ENCODE peak calls at places on chromosomes 5 and 9, in five cellular contexts. R is transverse colon, P is prostate gland, B is GM23338, W is HL-60. X is an unnamed sample.

GRCh38 chr9:136059321-136059791 is 35.7 kb downstream of the NACC2 start:
- DNase-seq in R (no peak), B (no peak), W (no peak), P (no peak), X (no peak)

GRCh38 chr9:132538071-132538470 is 44.3 kb upstream of the BARHL1 start:
- DNase-seq in B (no peak), W (no peak), R (peak; percentile 50), P (no peak), X (no peak)

GRCh38 chr5:74866653-74867162 is 521 bp upstream of the FAM169A start:
- DNase-seq in B (peak; percentile 85), P (no peak), W (no peak), R (no peak), X (no peak)

GRCh38 chr9:38251036-38251335 is 141.5 kb upstream of the ALDH1B1 start:
- DNase-seq in B (no peak), P (no peak), R (no peak), W (no peak), X (no peak)

GRCh38 chr5:5804834-5805233 is 382.4 kb downstream of the ICE1 start:
- DNase-seq in B (no peak), P (no peak), R (no peak), W (no peak), X (no peak)

GRCh38 chr5:92372766-92373165 is 989.6 kb upstream of the ARRDC3 start:
- DNase-seq in R (no peak), W (no peak), P (no peak), B (no peak), X (no peak)

GRCh38 chr9:114405294-114406034 is 17.7 kb upstream of the AKNA start:
- DNase-seq in R (peak; percentile 85), P (peak; percentile 73), B (peak; percentile 92), W (peak; percentile 75), X (peak; percentile 47)

GRCh38 chr9:29160763-29161353 is 1587.6 kb upstream of the C9orf72 start:
- DNase-seq in W (no peak), R (no peak), P (no peak), B (peak; percentile 16), X (no peak)

GRCh38 chr9:81687521-81688261 is 1.7 kb downstream of the TLE1 start:
- DNase-seq in W (no peak), R (peak; percentile 70), B (peak; percentile 86), P (peak; percentile 56), X (no peak)

GRCh38 chr5:61055434-61056006 is 106.7 kb downstream of the SMIM15 start:
- DNase-seq in R (no peak), W (peak; percentile 5), B (peak; percentile 63), P (no peak), X (peak; percentile 73)

GRCh38 chr5:137461636-137462596 is 37.2 kb downstream of the SPOCK1 start:
- DNase-seq in P (no peak), W (no peak), B (peak; percentile 78), R (no peak), X (no peak)

GRCh38 chr9:122125158-122125890 is 32.2 kb upstream of the TTLL11 start:
- DNase-seq in B (peak; percentile 83), W (peak; percentile 70), R (peak; percentile 81), P (peak; percentile 67), X (no peak)
- TF ChIP-seq POLR2AphosphoS5 in B (no peak), W (no peak), R (no peak), P (no peak), X (no peak)

GRCh38 chr9:125649315-125649714 is 57.7 kb downstream of the MAPKAP1 start:
- DNase-seq in P (no peak), B (no peak), W (peak; percentile 74), R (no peak), X (no peak)
- H3K4me3 ChIP-seq in P (no peak overlapping the region), B (no peak overlapping the region), W (no peak overlapping the region), R (no peak overlapping the region), X (no peak overlapping the region)

GRCh38 chr9:97602430-97602829 is 30.7 kb downstream of the TSTD2 start:
- DNase-seq in B (no peak), P (no peak), R (no peak), W (no peak), X (no peak)
- H3K27ac ChIP-seq in B (no peak overlapping the region), P (no peak overlapping the region), R (peak overlapping the region; percentile 70), W (no peak overlapping the region), X (no peak overlapping the region)

DNA sequence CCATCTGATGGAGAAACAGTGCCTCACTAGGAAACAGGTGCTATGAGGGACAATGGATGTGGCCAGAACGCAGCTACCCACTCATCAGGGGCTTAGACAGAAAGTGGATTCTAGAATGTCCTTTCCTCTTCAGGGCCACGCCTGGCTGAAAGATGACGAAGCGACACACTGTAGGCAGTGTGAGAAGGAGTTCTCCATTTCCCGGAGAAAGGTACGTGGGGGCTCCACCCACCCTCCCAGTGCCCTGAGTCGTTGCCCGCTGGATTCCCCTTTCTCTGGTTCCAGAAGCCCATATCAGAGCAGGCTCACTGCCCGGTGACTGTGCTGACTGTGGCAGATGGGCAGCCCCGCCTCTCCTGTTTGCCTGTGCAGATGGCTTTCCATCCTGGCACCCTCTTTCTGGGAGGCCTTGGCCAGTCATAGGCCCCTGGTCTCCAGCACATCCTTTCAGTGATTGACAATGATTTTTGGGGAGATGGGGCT is 16.0 kb downstream of the HNRNPH1 start:
- DNase-seq in R (no peak), W (no peak), B (no peak), P (peak; percentile 42), X (no peak)
- TF ChIP-seq POLR2AphosphoS5 in R (no peak), W (peak; percentile 12), B (no peak), P (no peak), X (peak; percentile 57)

GRCh38 chr5:81850494-81850893 is 99.6 kb upstream of the SSBP2 start:
- DNase-seq in P (no peak), B (no peak), W (no peak), R (no peak), X (no peak)
- H3K4me3 ChIP-seq in P (no peak overlapping the region), B (no peak overlapping the region), W (no peak overlapping the region), R (no peak overlapping the region), X (peak overlapping the region; percentile 75)

GRCh38 chr9:6788175-6789016 is 30.6 kb downstream of the KDM4C start:
- DNase-seq in R (peak; percentile 38), P (no peak), B (no peak), W (no peak), X (no peak)
- H3K27ac ChIP-seq in R (peak overlapping the region; percentile 81), P (no peak overlapping the region), B (peak overlapping the region; percentile 58), W (no peak overlapping the region), X (no peak overlapping the region)

GRCh38 chr9:2241875-2242741 is 227.0 kb downstream of the SMARCA2 start:
- DNase-seq in P (peak; percentile 76), R (peak; percentile 82), W (peak; percentile 85), B (peak; percentile 96), X (peak; percentile 56)
- TF ChIP-seq POLR2AphosphoS5 in P (peak; percentile 85), R (peak; percentile 31), W (peak; percentile 60), B (peak; percentile 71), X (peak; percentile 79)

GRCh38 chr5:96855041-96855872 is 21.0 kb upstream of the ERAP2 start:
- DNase-seq in W (no peak), B (no peak), R (peak; percentile 77), P (no peak), X (no peak)
- H3K4me3 ChIP-seq in W (no peak overlapping the region), B (no peak overlapping the region), R (no peak overlapping the region), P (no peak overlapping the region), X (peak overlapping the region; percentile 22)

DNA sequence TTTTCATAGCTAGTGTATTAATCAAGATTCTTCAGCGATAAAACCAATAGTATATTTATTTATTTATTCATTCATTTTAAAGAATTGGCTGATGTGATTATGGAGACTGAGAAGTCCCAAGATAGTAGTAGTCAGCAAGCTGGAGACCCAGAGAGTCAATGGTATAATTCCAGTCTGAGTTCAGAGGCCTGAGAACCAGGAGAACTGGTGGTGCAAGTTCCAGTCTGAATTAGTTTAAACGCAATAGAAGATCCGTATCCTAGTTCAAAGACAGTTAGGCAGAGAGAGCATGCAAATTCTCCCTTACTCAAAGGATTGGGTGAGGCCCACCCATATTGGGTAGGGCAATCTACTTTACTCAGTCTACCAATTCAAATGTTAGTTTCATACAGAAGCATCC is 364.2 kb upstream of the RPS23 start:
- DNase-seq in W (no peak), B (no peak), R (no peak), P (no peak), X (no peak)
- H3K27ac ChIP-seq in W (no peak overlapping the region), B (no peak overlapping the region), R (no peak overlapping the region), P (no peak overlapping the region), X (no peak overlapping the region)

DNA sequence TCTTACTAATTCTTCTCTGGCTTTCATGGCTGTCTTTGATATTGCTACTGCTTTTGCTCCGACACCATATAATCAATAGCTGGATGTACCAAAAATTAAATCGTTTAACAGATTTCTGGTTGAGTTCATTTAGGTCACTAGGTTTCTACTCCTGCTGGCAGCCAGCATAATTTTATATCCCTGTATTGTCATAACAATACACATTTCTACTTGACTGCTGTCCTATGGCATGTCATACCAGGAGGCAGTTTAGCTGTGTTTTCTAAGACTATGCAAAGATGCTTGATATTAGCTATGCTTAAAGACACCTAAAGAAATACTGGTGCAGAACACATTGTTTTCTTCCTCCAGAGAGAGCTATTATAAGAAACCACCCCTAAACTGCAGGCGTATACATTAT is 337.2 kb upstream of the CDH6 start:
- DNase-seq in W (no peak), P (no peak), B (no peak), R (no peak), X (no peak)
- TF ChIP-seq POLR2AphosphoS5 in W (no peak), P (no peak), B (no peak), R (no peak), X (no peak)